ENCODE peak calls at places on chromosome 20, in seven cellular contexts. I is endodermal cell, Q is NCI-H774, P is Calu3, E is fibroblast of mammary gland, F is amygdala, R is neural crest cell. N is an unnamed sample.

GRCh38 chr20:43767686-43768474 is 41.1 kb upstream of the GTSF1L start:
- DNase-seq in I (no peak), Q (no peak), P (no peak), E (peak; percentile 61), F (no peak), R (no peak), N (peak; percentile 41)

GRCh38 chr20:40844285-40844684 is 155.2 kb upstream of the MAFB start:
- DNase-seq in I (no peak), Q (peak; percentile 21), P (no peak), E (no peak), F (no peak), R (no peak), N (no peak)

GRCh38 chr20:51016521-51016920 is 6.4 kb downstream of the KCNG1 start:
- DNase-seq in I (no peak), Q (no peak), P (no peak), E (no peak), F (no peak), R (no peak), N (no peak)

GRCh38 chr20:38434310-38434741 is 802 bp downstream of the SNHG17 start:
- DNase-seq in I (peak; percentile 62), Q (no peak), P (peak; percentile 30), E (no peak), F (no peak), R (no peak), N (no peak)

GRCh38 chr20:24782801-24783630 is 166.1 kb upstream of the CST7 start:
- DNase-seq in I (peak; percentile 65), Q (no peak), P (no peak), E (no peak), F (no peak), R (no peak), N (no peak)

GRCh38 chr20:62603021-62603906 is 39.0 kb upstream of the SLCO4A1 start:
- DNase-seq in I (no peak), Q (no peak), P (no peak), E (peak; percentile 67), F (no peak), R (no peak), N (peak; percentile 50)

GRCh38 chr20:17634666-17635319 is 47.2 kb downstream of the RRBP1 start:
- DNase-seq in I (no peak), Q (no peak), P (no peak), E (no peak), F (no peak), R (no peak), N (no peak)

GRCh38 chr20:63055575-63056235 is 48.9 kb upstream of the BHLHE23 start:
- DNase-seq in I (peak; percentile 40), Q (no peak), P (no peak), E (no peak), F (no peak), R (no peak), N (no peak)

GRCh38 chr20:17281478-17281877 is 54.6 kb downstream of the PCSK2 start:
- DNase-seq in I (peak; percentile 90), Q (peak; percentile 37), P (peak; percentile 0), E (no peak), F (no peak), R (peak; percentile 14), N (no peak)

GRCh38 chr20:35539756-35540212 is 2.1 kb upstream of the ERGIC3 start:
- DNase-seq in I (peak; percentile 94), Q (peak; percentile 96), P (peak; percentile 94), E (no peak), F (no peak), R (peak; percentile 31), N (no peak)

GRCh38 chr20:62929051-62929538 is 2.8 kb upstream of the DIDO1 start:
- DNase-seq in I (peak; percentile 96), Q (no peak), P (peak; percentile 28), E (peak; percentile 56), F (no peak), R (peak; percentile 25), N (peak; percentile 49)

GRCh38 chr20:38725959-38726848 is 1.9 kb downstream of the SLC32A1 start:
- DNase-seq in I (peak; percentile 97), Q (no peak), P (peak; percentile 72), E (peak; percentile 37), F (no peak), R (peak; percentile 77), N (peak; percentile 37)

GRCh38 chr20:57425150-57426013 is 34.2 kb downstream of the RBM38 start:
- DNase-seq in I (peak; percentile 70), Q (no peak), P (no peak), E (no peak), F (no peak), R (no peak), N (no peak)

GRCh38 chr20:38779247-38780097 is 26.0 kb upstream of the PPP1R16B start:
- DNase-seq in I (peak; percentile 90), Q (no peak), P (peak; percentile 65), E (no peak), F (no peak), R (no peak), N (no peak)

GRCh38 chr20:54726687-54727086 is 251.3 kb downstream of the DOK5 start:
- DNase-seq in I (no peak), Q (no peak), P (peak; percentile 16), E (no peak), F (no peak), R (no peak), N (no peak)

GRCh38 chr20:14264869-14265268 is 72.5 kb downstream of the FLRT3 start:
- DNase-seq in I (no peak), Q (no peak), P (no peak), E (peak; percentile 53), F (no peak), R (no peak), N (peak; percentile 16)

GRCh38 chr20:39944861-39945260 is 744.2 kb downstream of the MAFB start:
- DNase-seq in I (no peak), Q (no peak), P (no peak), E (no peak), F (no peak), R (no peak), N (no peak)

GRCh38 chr20:19275038-19275629 is 62.7 kb downstream of the SLC24A3 start:
- DNase-seq in I (no peak), Q (no peak), P (no peak), E (no peak), F (no peak), R (no peak), N (no peak)

GRCh38 chr20:63843778-63844177 is 12.7 kb upstream of the ZBTB46 start:
- DNase-seq in I (no peak), Q (no peak), P (no peak), E (no peak), F (no peak), R (no peak), N (no peak)

GRCh38 chr20:48632825-48633619 is 194.8 kb downstream of the PREX1 start:
- DNase-seq in I (no peak), Q (no peak), P (no peak), E (no peak), F (no peak), R (no peak), N (no peak)

GRCh38 chr20:25529295-25529951 is 55.9 kb downstream of the NINL start:
- DNase-seq in I (no peak), Q (no peak), P (no peak), E (no peak), F (no peak), R (no peak), N (no peak)

GRCh38 chr20:3193806-3194616 is 10.5 kb downstream of the DDRGK1 start:
- DNase-seq in I (no peak), Q (no peak), P (no peak), E (no peak), F (no peak), R (no peak), N (no peak)

GRCh38 chr20:40361916-40362315 is 327.1 kb downstream of the MAFB start:
- DNase-seq in I (no peak), Q (no peak), P (no peak), E (no peak), F (no peak), R (no peak), N (no peak)

GRCh38 chr20:23869520-23869919 is 10.0 kb downstream of the CST5 start:
- DNase-seq in I (no peak), Q (no peak), P (no peak), E (no peak), F (no peak), R (no peak), N (no peak)

GRCh38 chr20:35883341-35883777 is 70.9 kb downstream of the SCAND1 start:
- DNase-seq in I (no peak), Q (no peak), P (no peak), E (no peak), F (no peak), R (no peak), N (no peak)

GRCh38 chr20:46218656-46219055 is 89.6 kb downstream of the CDH22 start:
- DNase-seq in I (no peak), Q (no peak), P (no peak), E (no peak), F (no peak), R (no peak), N (no peak)

GRCh38 chr20:58010186-58010585 is 218.3 kb downstream of the ANKRD60 start:
- DNase-seq in I (peak; percentile 31), Q (no peak), P (no peak), E (no peak), F (no peak), R (no peak), N (no peak)

GRCh38 chr20:5364997-5365597 is 48.3 kb upstream of the PROKR2 start:
- DNase-seq in I (no peak), Q (no peak), P (no peak), E (peak; percentile 6), F (no peak), R (no peak), N (no peak)

GRCh38 chr20:19976595-19977372 is 40.4 kb upstream of the NAA20 start:
- DNase-seq in I (peak; percentile 81), Q (no peak), P (peak; percentile 43), E (peak; percentile 83), F (peak; percentile 65), R (peak; percentile 25), N (peak; percentile 80)

N was measured in HCEC 1CT.